ENCODE peak calls at places on chromosomes 13 and 19, in ten cellular contexts. I is dorsolateral prefrontal cortex, W is neuronal stem cell, L is heart right ventricle, M is mammary epithelial cell, V is A549, Z is keratinocyte, H is ascending aorta, S is esophagus squamous epithelium, A is psoas muscle. D is an unnamed sample.

GRCh38 chr13:50376895-50377575 is 361.8 kb downstream of the KCNRG start:
- DNase-seq in L (no peak), W (no peak), S (no peak), M (no peak), A (peak; percentile 58), H (no peak), I (no peak), V (no peak), Z (no peak), D (no peak)

GRCh38 chr19:4052993-4053422 is 13.7 kb downstream of the ZBTB7A start:
- DNase-seq in V (peak; percentile 63), L (no peak), A (no peak), M (no peak), W (no peak), H (no peak), Z (no peak), I (no peak), S (no peak), D (peak; percentile 59)

GRCh38 chr19:18612772-18613588 is at the start of gene TMEM59L:
- DNase-seq in Z (no peak), M (no peak), I (peak; percentile 90), A (no peak), W (no peak), L (no peak), H (no peak), V (no peak), S (no peak), D (no peak)

GRCh38 chr19:2164020-2164988 is 571 bp downstream of the DOT1L start:
- DNase-seq in V (no peak), M (peak; percentile 31), I (peak; percentile 63), W (no peak), Z (no peak), A (no peak), L (no peak), S (no peak), H (no peak), D (no peak)

GRCh38 chr13:75219479-75220237 is 262.3 kb downstream of the TBC1D4 start:
- DNase-seq in W (peak; percentile 74), S (peak; percentile 11), A (peak; percentile 87), V (peak; percentile 47), H (no peak), L (peak; percentile 86), M (peak; percentile 59), Z (no peak), I (peak; percentile 89), D (peak; percentile 83)

GRCh38 chr19:33397536-33398360 is 24.2 kb downstream of the CEBPG start:
- DNase-seq in S (no peak), W (no peak), M (no peak), H (no peak), A (peak; percentile 50), V (no peak), L (no peak), I (no peak), Z (no peak), D (peak; percentile 34)

GRCh38 chr19:18306903-18307681 is 15.8 kb downstream of the LSM4 start:
- DNase-seq in A (no peak), V (no peak), S (no peak), L (no peak), W (no peak), Z (no peak), H (no peak), I (no peak), M (no peak), D (no peak)

GRCh38 chr19:2949939-2950285 is 5.1 kb upstream of the ZNF77 start:
- DNase-seq in I (no peak), A (peak; percentile 62), S (no peak), H (no peak), L (no peak), W (no peak), Z (no peak), M (no peak), V (peak; percentile 44), D (no peak)

GRCh38 chr19:13782537-13782936 is 8.3 kb downstream of the C19orf53 start:
- DNase-seq in H (no peak), W (no peak), S (no peak), V (no peak), M (no peak), Z (no peak), A (no peak), I (no peak), L (no peak), D (no peak)

GRCh38 chr19:46480409-46480808 is 9.0 kb upstream of the PNMA8A start:
- DNase-seq in S (no peak), A (peak; percentile 50), V (no peak), M (no peak), Z (no peak), L (no peak), W (no peak), H (no peak), I (no peak), D (no peak)

GRCh38 chr19:46478356-46478986 is 7.1 kb upstream of the PNMA8A start:
- DNase-seq in W (no peak), Z (no peak), H (no peak), S (no peak), M (peak; percentile 62), A (no peak), I (peak; percentile 64), L (no peak), V (peak; percentile 61), D (no peak)

GRCh38 chr19:46482645-46483044 is 11.3 kb upstream of the PNMA8A start:
- DNase-seq in I (no peak), M (peak; percentile 47), W (no peak), Z (no peak), A (no peak), L (no peak), S (no peak), V (no peak), H (no peak), D (no peak)

GRCh38 chr19:46481187-46481586 is 9.8 kb upstream of the PNMA8A start:
- DNase-seq in H (no peak), V (no peak), Z (no peak), L (no peak), S (no peak), A (no peak), M (no peak), W (no peak), I (no peak), D (no peak)

GRCh38 chr19:46481947-46482346 is 10.6 kb upstream of the PNMA8A start:
- DNase-seq in L (no peak), I (no peak), S (no peak), Z (no peak), H (no peak), A (no peak), V (no peak), M (no peak), W (no peak), D (no peak)
- H3K4me3 ChIP-seq in L (peak overlapping the region; percentile 16), I (no peak overlapping the region), S (no peak overlapping the region), Z (no peak overlapping the region), H (peak overlapping the region; percentile 41), A (no peak overlapping the region), V (no peak overlapping the region), M (no peak overlapping the region), W (no peak overlapping the region), D (no peak overlapping the region)

GRCh38 chr13:67045357-67045756 is 184.8 kb downstream of the PCDH9 start:
- DNase-seq in A (no peak), I (no peak), Z (no peak), W (no peak), H (no peak), V (no peak), S (no peak), L (no peak), M (no peak), D (no peak)

GRCh38 chr13:67049744-67050143 is 180.4 kb downstream of the PCDH9 start:
- DNase-seq in I (no peak), H (no peak), V (no peak), S (no peak), M (no peak), W (no peak), Z (no peak), A (no peak), L (no peak), D (no peak)

GRCh38 chr13:67043901-67044300 is 186.2 kb downstream of the PCDH9 start:
- DNase-seq in S (no peak), A (no peak), M (no peak), L (no peak), I (no peak), Z (no peak), H (no peak), W (no peak), V (no peak), D (no peak)

GRCh38 chr13:67048793-67049150 is 181.4 kb downstream of the PCDH9 start:
- DNase-seq in H (no peak), M (no peak), W (no peak), S (no peak), I (no peak), V (no peak), Z (no peak), A (no peak), L (no peak), D (no peak)

GRCh38 chr13:67048084-67048792 is 181.9 kb downstream of the PCDH9 start:
- DNase-seq in S (no peak), V (no peak), L (no peak), I (no peak), H (no peak), Z (no peak), M (peak; percentile 9), A (no peak), W (no peak), D (no peak)
- H3K27ac ChIP-seq in S (no peak overlapping the region), V (peak overlapping the region; percentile 58), L (peak overlapping the region; percentile 31), I (peak overlapping the region; percentile 97), H (no peak overlapping the region), Z (no peak overlapping the region), M (no peak overlapping the region), A (no peak overlapping the region), W (no peak overlapping the region), D (no peak overlapping the region)

GRCh38 chr19:28883241-28883693 is 329.7 kb downstream of the UQCRFS1 start:
- DNase-seq in W (no peak), M (no peak), V (no peak), A (no peak), Z (no peak), S (no peak), I (no peak), L (peak; percentile 23), H (no peak), D (no peak)
- H3K4me3 ChIP-seq in W (no peak overlapping the region), M (no peak overlapping the region), V (no peak overlapping the region), A (no peak overlapping the region), Z (no peak overlapping the region), S (no peak overlapping the region), I (peak overlapping the region; percentile 1), L (peak overlapping the region; percentile 53), H (no peak overlapping the region), D (peak overlapping the region; percentile 3)

GRCh38 chr19:10105241-10106099 is 692 bp upstream of the PPAN start:
- DNase-seq in V (no peak), Z (no peak), H (no peak), M (no peak), A (no peak), S (no peak), L (no peak), W (no peak), I (no peak), D (no peak)

GRCh38 chr19:10106100-10106936 is at the start of gene PPAN:
- DNase-seq in M (peak; percentile 96), Z (peak; percentile 55), I (peak; percentile 98), S (peak; percentile 96), L (peak; percentile 97), W (peak; percentile 93), A (peak; percentile 99), V (peak; percentile 97), H (peak; percentile 91), D (peak; percentile 98)

GRCh38 chr19:10107817-10108367 is 1.7 kb downstream of the PPAN start:
- DNase-seq in H (no peak), M (no peak), A (no peak), L (no peak), Z (no peak), I (no peak), W (no peak), S (no peak), V (no peak), D (no peak)

GRCh38 chr19:10109528-10109927 is 2.0 kb upstream of the P2RY11 start:
- DNase-seq in V (no peak), H (no peak), Z (no peak), I (no peak), S (no peak), W (no peak), M (no peak), L (no peak), A (no peak), D (no peak)

GRCh38 chr19:10107254-10107653 is 1.1 kb downstream of the PPAN start:
- DNase-seq in M (no peak), V (no peak), I (no peak), A (no peak), H (no peak), W (no peak), L (no peak), S (no peak), Z (no peak), D (no peak)
- H3K27ac ChIP-seq in M (peak overlapping the region; percentile 73), V (peak overlapping the region; percentile 99), I (no peak overlapping the region), A (peak overlapping the region; percentile 84), H (no peak overlapping the region), W (no peak overlapping the region), L (no peak overlapping the region), S (peak overlapping the region; percentile 83), Z (peak overlapping the region; percentile 79), D (no peak overlapping the region)

D was measured in lower lobe of right lung.